ENCODE peak calls at places on chromosomes 11 and 22, in five cellular contexts. One of them, this sample, is unnamed.

GRCh38 chr11:35330156-35330889 is 89.0 kb downstream of the SLC1A2 start:
- DNase-seq in NCI-H2171 treated with DMSO at 0.1 percent for 48 hours: no peak
- DNase-seq in HEK293T: no peak
- DNase-seq in NCI-H2029 treated with DMSO at 0.1 percent for 48 hours: no peak
- DNase-seq in stimulated activated naive CD4-positive, alpha-beta T cell: no peak
- DNase-seq in this sample: no peak

GRCh38 chr22:32202539-32203180 is 2.2 kb downstream of the RFPL2 start:
- DNase-seq in stimulated activated naive CD4-positive, alpha-beta T cell: no peak
- DNase-seq in NCI-H2171 treated with DMSO at 0.1 percent for 48 hours: peak; percentile 49
- DNase-seq in HEK293T: peak; percentile 64
- DNase-seq in NCI-H2029 treated with DMSO at 0.1 percent for 48 hours: peak; percentile 67
- DNase-seq in this sample: no peak

GRCh38 chr11:42225664-42226063 is 766.2 kb upstream of the LRRC4C start:
- DNase-seq in NCI-H2171 treated with DMSO at 0.1 percent for 48 hours: no peak
- DNase-seq in stimulated activated naive CD4-positive, alpha-beta T cell: no peak
- DNase-seq in HEK293T: no peak
- DNase-seq in NCI-H2029 treated with DMSO at 0.1 percent for 48 hours: no peak
- DNase-seq in this sample: no peak

GRCh38 chr11:44326615-44327475 is 16.9 kb upstream of the ALX4 start:
- DNase-seq in NCI-H2171 treated with DMSO at 0.1 percent for 48 hours: peak; percentile 37
- DNase-seq in NCI-H2029 treated with DMSO at 0.1 percent for 48 hours: no peak
- DNase-seq in stimulated activated naive CD4-positive, alpha-beta T cell: no peak
- DNase-seq in HEK293T: no peak
- DNase-seq in this sample: no peak

GRCh38 chr11:69908511-69909220 is 89.5 kb upstream of the FGF3 start:
- DNase-seq in stimulated activated naive CD4-positive, alpha-beta T cell: no peak
- DNase-seq in NCI-H2029 treated with DMSO at 0.1 percent for 48 hours: no peak
- DNase-seq in NCI-H2171 treated with DMSO at 0.1 percent for 48 hours: no peak
- DNase-seq in HEK293T: no peak
- DNase-seq in this sample: no peak

GRCh38 chr22:44436656-44437492 is 61.2 kb downstream of the RTL6 start:
- DNase-seq in NCI-H2171 treated with DMSO at 0.1 percent for 48 hours: no peak
- DNase-seq in stimulated activated naive CD4-positive, alpha-beta T cell: no peak
- DNase-seq in NCI-H2029 treated with DMSO at 0.1 percent for 48 hours: no peak
- DNase-seq in HEK293T: no peak
- DNase-seq in this sample: no peak

GRCh38 chr11:76653674-76654309 is 16.8 kb downstream of the LRRC32 start:
- DNase-seq in NCI-H2029 treated with DMSO at 0.1 percent for 48 hours: no peak
- DNase-seq in NCI-H2171 treated with DMSO at 0.1 percent for 48 hours: peak; percentile 42
- DNase-seq in HEK293T: no peak
- DNase-seq in stimulated activated naive CD4-positive, alpha-beta T cell: no peak
- DNase-seq in this sample: no peak

GRCh38 chr11:130215531-130216220 is 56.1 kb downstream of the ST14 start:
- DNase-seq in NCI-H2029 treated with DMSO at 0.1 percent for 48 hours: no peak
- DNase-seq in NCI-H2171 treated with DMSO at 0.1 percent for 48 hours: no peak
- DNase-seq in HEK293T: no peak
- DNase-seq in stimulated activated naive CD4-positive, alpha-beta T cell: no peak
- DNase-seq in this sample: no peak

GRCh38 chr11:92653448-92653847 is 316.0 kb upstream of the MTNR1B start:
- DNase-seq in HEK293T: no peak
- DNase-seq in NCI-H2171 treated with DMSO at 0.1 percent for 48 hours: no peak
- DNase-seq in stimulated activated naive CD4-positive, alpha-beta T cell: no peak
- DNase-seq in NCI-H2029 treated with DMSO at 0.1 percent for 48 hours: no peak
- DNase-seq in this sample: no peak

GRCh38 chr11:3840870-3841425 is at the start of gene RHOG:
- DNase-seq in HEK293T: peak; percentile 81
- DNase-seq in stimulated activated naive CD4-positive, alpha-beta T cell: peak; percentile 56
- DNase-seq in NCI-H2029 treated with DMSO at 0.1 percent for 48 hours: no peak
- DNase-seq in NCI-H2171 treated with DMSO at 0.1 percent for 48 hours: no peak
- DNase-seq in this sample: no peak

GRCh38 chr11:65625628-65626342 is 10.2 kb downstream of the PCNX3 start:
- DNase-seq in NCI-H2029 treated with DMSO at 0.1 percent for 48 hours: no peak
- DNase-seq in stimulated activated naive CD4-positive, alpha-beta T cell: peak; percentile 40
- DNase-seq in NCI-H2171 treated with DMSO at 0.1 percent for 48 hours: peak; percentile 21
- DNase-seq in HEK293T: peak; percentile 54
- DNase-seq in this sample: no peak

GRCh38 chr11:34343153-34343552 is 14.7 kb downstream of the ABTB2 start:
- DNase-seq in stimulated activated naive CD4-positive, alpha-beta T cell: no peak
- DNase-seq in NCI-H2171 treated with DMSO at 0.1 percent for 48 hours: no peak
- DNase-seq in HEK293T: no peak
- DNase-seq in NCI-H2029 treated with DMSO at 0.1 percent for 48 hours: no peak
- DNase-seq in this sample: no peak

GRCh38 chr11:102603576-102603975 is 21.6 kb downstream of the MMP20 start:
- DNase-seq in NCI-H2171 treated with DMSO at 0.1 percent for 48 hours: no peak
- DNase-seq in HEK293T: no peak
- DNase-seq in NCI-H2029 treated with DMSO at 0.1 percent for 48 hours: no peak
- DNase-seq in stimulated activated naive CD4-positive, alpha-beta T cell: no peak
- DNase-seq in this sample: no peak

GRCh38 chr22:32311551-32312071 is 46.1 kb upstream of the RFPL3 start:
- DNase-seq in stimulated activated naive CD4-positive, alpha-beta T cell: no peak
- DNase-seq in NCI-H2171 treated with DMSO at 0.1 percent for 48 hours: peak; percentile 51
- DNase-seq in HEK293T: no peak
- DNase-seq in NCI-H2029 treated with DMSO at 0.1 percent for 48 hours: no peak
- DNase-seq in this sample: no peak

GRCh38 chr11:18692941-18693760 is 5.4 kb upstream of the TMEM86A start:
- DNase-seq in NCI-H2029 treated with DMSO at 0.1 percent for 48 hours: no peak
- DNase-seq in NCI-H2171 treated with DMSO at 0.1 percent for 48 hours: no peak
- DNase-seq in HEK293T: no peak
- DNase-seq in stimulated activated naive CD4-positive, alpha-beta T cell: no peak
- DNase-seq in this sample: no peak

GRCh38 chr11:66477256-66478201 is 2.7 kb upstream of the DPP3 start:
- DNase-seq in HEK293T: no peak
- DNase-seq in stimulated activated naive CD4-positive, alpha-beta T cell: no peak
- DNase-seq in NCI-H2171 treated with DMSO at 0.1 percent for 48 hours: no peak
- DNase-seq in NCI-H2029 treated with DMSO at 0.1 percent for 48 hours: no peak
- DNase-seq in this sample: no peak

GRCh38 chr11:117924631-117925170 is 4.5 kb downstream of the TMPRSS13 start:
- DNase-seq in stimulated activated naive CD4-positive, alpha-beta T cell: no peak
- DNase-seq in NCI-H2171 treated with DMSO at 0.1 percent for 48 hours: no peak
- DNase-seq in HEK293T: no peak
- DNase-seq in NCI-H2029 treated with DMSO at 0.1 percent for 48 hours: no peak
- DNase-seq in this sample: no peak

GRCh38 chr11:3205261-3206127 is 13.1 kb downstream of the MRGPRG start:
- DNase-seq in NCI-H2171 treated with DMSO at 0.1 percent for 48 hours: no peak
- DNase-seq in HEK293T: no peak
- DNase-seq in NCI-H2029 treated with DMSO at 0.1 percent for 48 hours: no peak
- DNase-seq in stimulated activated naive CD4-positive, alpha-beta T cell: no peak
- DNase-seq in this sample: no peak

GRCh38 chr22:38031491-38031890 is 25.7 kb upstream of the PICK1 start:
- DNase-seq in HEK293T: no peak
- DNase-seq in NCI-H2029 treated with DMSO at 0.1 percent for 48 hours: no peak
- DNase-seq in stimulated activated naive CD4-positive, alpha-beta T cell: no peak
- DNase-seq in NCI-H2171 treated with DMSO at 0.1 percent for 48 hours: no peak
- DNase-seq in this sample: no peak

This sample was measured in T-cell.